ENCODE peak calls at places on chromosome 11, in six cellular contexts. One of them, this sample, is unnamed.

GRCh38 chr11:71252782-71253730 is 679 bp upstream of the SHANK2 start:
- DNase-seq in OCI-LY7: no peak
- DNase-seq in thoracic aorta: no peak
- DNase-seq in cardiac muscle cell: peak
- DNase-seq in right cardiac atrium: no peak
- DNase-seq in ovary: no peak
- DNase-seq in this sample: no peak

GRCh38 chr11:2566223-2567025 is 121.6 kb downstream of the KCNQ1 start:
- DNase-seq in thoracic aorta: no peak
- DNase-seq in ovary: peak
- DNase-seq in OCI-LY7: no peak
- DNase-seq in cardiac muscle cell: peak
- DNase-seq in right cardiac atrium: no peak
- DNase-seq in this sample: no peak

GRCh38 chr11:125945797-125946520 is at the start of gene VSIG10L2:
- DNase-seq in ovary: no peak
- DNase-seq in cardiac muscle cell: no peak
- DNase-seq in right cardiac atrium: no peak
- DNase-seq in thoracic aorta: no peak
- DNase-seq in OCI-LY7: no peak
- DNase-seq in this sample: no peak

GRCh38 chr11:45937916-45938315 is 15.5 kb downstream of the LARGE2 start:
- DNase-seq in ovary: no peak
- DNase-seq in right cardiac atrium: no peak
- DNase-seq in cardiac muscle cell: no peak
- DNase-seq in thoracic aorta: no peak
- DNase-seq in OCI-LY7: no peak
- DNase-seq in this sample: no peak

GRCh38 chr11:17790453-17790852 is 55.9 kb downstream of the KCNC1 start:
- DNase-seq in thoracic aorta: no peak
- DNase-seq in OCI-LY7: no peak
- DNase-seq in cardiac muscle cell: peak
- DNase-seq in ovary: no peak
- DNase-seq in right cardiac atrium: no peak
- DNase-seq in this sample: no peak

GRCh38 chr11:131253142-131253884 is 117.1 kb upstream of the NTM start:
- DNase-seq in thoracic aorta: no peak
- DNase-seq in OCI-LY7: no peak
- DNase-seq in cardiac muscle cell: peak
- DNase-seq in ovary: no peak
- DNase-seq in right cardiac atrium: no peak
- DNase-seq in this sample: no peak

GRCh38 chr11:6655790-6656580 is at the start of gene DCHS1:
- DNase-seq in ovary: peak
- DNase-seq in cardiac muscle cell: peak
- DNase-seq in right cardiac atrium: peak
- DNase-seq in thoracic aorta: no peak
- DNase-seq in OCI-LY7: no peak
- DNase-seq in this sample: no peak

GRCh38 chr11:43810929-43811596 is 69.6 kb upstream of the ALKBH3 start:
- DNase-seq in cardiac muscle cell: peak
- DNase-seq in thoracic aorta: no peak
- DNase-seq in ovary: no peak
- DNase-seq in OCI-LY7: no peak
- DNase-seq in right cardiac atrium: no peak
- DNase-seq in this sample: peak

GRCh38 chr11:84290647-84291046 is 1004.5 kb upstream of the CCDC90B start:
- DNase-seq in OCI-LY7: no peak
- DNase-seq in ovary: no peak
- DNase-seq in cardiac muscle cell: no peak
- DNase-seq in thoracic aorta: no peak
- DNase-seq in right cardiac atrium: no peak
- DNase-seq in this sample: no peak

GRCh38 chr11:111665779-111666178 is 63.5 kb downstream of the SIK2 start:
- DNase-seq in thoracic aorta: no peak
- DNase-seq in OCI-LY7: peak
- DNase-seq in cardiac muscle cell: peak
- DNase-seq in ovary: no peak
- DNase-seq in right cardiac atrium: no peak
- DNase-seq in this sample: peak

GRCh38 chr11:110125632-110126031 is 32.4 kb downstream of the ZC3H12C start:
- DNase-seq in cardiac muscle cell: peak
- DNase-seq in OCI-LY7: no peak
- DNase-seq in ovary: no peak
- DNase-seq in right cardiac atrium: no peak
- DNase-seq in thoracic aorta: no peak
- DNase-seq in this sample: no peak

GRCh38 chr11:133747409-133747808 is 97.9 kb downstream of the SPATA19 start:
- DNase-seq in OCI-LY7: no peak
- DNase-seq in right cardiac atrium: no peak
- DNase-seq in ovary: no peak
- DNase-seq in cardiac muscle cell: no peak
- DNase-seq in thoracic aorta: no peak
- DNase-seq in this sample: no peak

GRCh38 chr11:116065519-116065918 is 561.3 kb upstream of the CADM1 start:
- DNase-seq in cardiac muscle cell: no peak
- DNase-seq in right cardiac atrium: no peak
- DNase-seq in ovary: no peak
- DNase-seq in thoracic aorta: no peak
- DNase-seq in OCI-LY7: no peak
- DNase-seq in this sample: no peak

GRCh38 chr11:11706022-11706421 is 84.2 kb upstream of the GALNT18 start:
- DNase-seq in right cardiac atrium: no peak
- DNase-seq in thoracic aorta: no peak
- DNase-seq in OCI-LY7: no peak
- DNase-seq in ovary: no peak
- DNase-seq in cardiac muscle cell: no peak
- DNase-seq in this sample: no peak

GRCh38 chr11:910589-911030 is at the start of gene CHID1:
- DNase-seq in right cardiac atrium: peak
- DNase-seq in thoracic aorta: peak
- DNase-seq in cardiac muscle cell: peak
- DNase-seq in OCI-LY7: peak
- DNase-seq in ovary: peak
- DNase-seq in this sample: peak

GRCh38 chr11:9143726-9144125 is 52.3 kb upstream of the SCUBE2 start:
- DNase-seq in ovary: no peak
- DNase-seq in cardiac muscle cell: no peak
- DNase-seq in OCI-LY7: no peak
- DNase-seq in thoracic aorta: no peak
- DNase-seq in right cardiac atrium: no peak
- DNase-seq in this sample: no peak

GRCh38 chr11:2108675-2109481 is 30.3 kb downstream of the IGF2 start:
- DNase-seq in ovary: no peak
- DNase-seq in cardiac muscle cell: no peak
- DNase-seq in OCI-LY7: no peak
- DNase-seq in thoracic aorta: no peak
- DNase-seq in right cardiac atrium: peak
- DNase-seq in this sample: no peak

GRCh38 chr11:34182921-34183685 is 77.7 kb downstream of the NAT10 start:
- DNase-seq in right cardiac atrium: no peak
- DNase-seq in OCI-LY7: no peak
- DNase-seq in thoracic aorta: no peak
- DNase-seq in ovary: no peak
- DNase-seq in cardiac muscle cell: no peak
- DNase-seq in this sample: no peak

GRCh38 chr11:117684111-117684510 is 112.9 kb downstream of the DSCAML1 start:
- DNase-seq in cardiac muscle cell: no peak
- DNase-seq in ovary: no peak
- DNase-seq in thoracic aorta: no peak
- DNase-seq in OCI-LY7: no peak
- DNase-seq in right cardiac atrium: no peak
- DNase-seq in this sample: no peak

GRCh38 chr11:34512810-34513673 is 552 bp downstream of the ELF5 start:
- DNase-seq in thoracic aorta: no peak
- DNase-seq in OCI-LY7: peak
- DNase-seq in right cardiac atrium: no peak
- DNase-seq in cardiac muscle cell: peak
- DNase-seq in ovary: no peak
- DNase-seq in this sample: no peak

GRCh38 chr11:45896392-45897068 is 10.5 kb downstream of the FREY1 start:
- DNase-seq in cardiac muscle cell: no peak
- DNase-seq in thoracic aorta: no peak
- DNase-seq in ovary: no peak
- DNase-seq in right cardiac atrium: peak
- DNase-seq in OCI-LY7: no peak
- DNase-seq in this sample: no peak

GRCh38 chr11:116972692-116973091 is 125.5 kb downstream of the SIK3 start:
- DNase-seq in OCI-LY7: no peak
- DNase-seq in ovary: no peak
- DNase-seq in cardiac muscle cell: no peak
- DNase-seq in right cardiac atrium: no peak
- DNase-seq in thoracic aorta: no peak
- DNase-seq in this sample: no peak

GRCh38 chr11:44727373-44728084 is 767 bp downstream of the TSPAN18 start:
- DNase-seq in OCI-LY7: peak
- DNase-seq in thoracic aorta: peak
- DNase-seq in right cardiac atrium: peak
- DNase-seq in cardiac muscle cell: peak
- DNase-seq in ovary: peak
- DNase-seq in this sample: no peak

GRCh38 chr11:45076761-45077160 is 69.7 kb upstream of the PRDM11 start:
- DNase-seq in cardiac muscle cell: no peak
- DNase-seq in ovary: no peak
- DNase-seq in right cardiac atrium: no peak
- DNase-seq in OCI-LY7: no peak
- DNase-seq in thoracic aorta: no peak
- DNase-seq in this sample: no peak

GRCh38 chr11:12108875-12109453 is 1.4 kb upstream of the MICAL2 start:
- DNase-seq in OCI-LY7: no peak
- DNase-seq in ovary: no peak
- DNase-seq in cardiac muscle cell: no peak
- DNase-seq in thoracic aorta: no peak
- DNase-seq in right cardiac atrium: no peak
- DNase-seq in this sample: no peak

GRCh38 chr11:107697291-107697690 is 14.6 kb downstream of the SLN start:
- DNase-seq in right cardiac atrium: no peak
- DNase-seq in OCI-LY7: no peak
- DNase-seq in thoracic aorta: no peak
- DNase-seq in ovary: no peak
- DNase-seq in cardiac muscle cell: no peak
- DNase-seq in this sample: no peak

GRCh38 chr11:132632641-132633124 is 899.6 kb downstream of the OPCML start:
- DNase-seq in OCI-LY7: no peak
- DNase-seq in ovary: no peak
- DNase-seq in right cardiac atrium: no peak
- DNase-seq in thoracic aorta: no peak
- DNase-seq in cardiac muscle cell: peak
- DNase-seq in this sample: no peak

GRCh38 chr11:20155683-20156279 is 4.5 kb downstream of the DBX1 start:
- DNase-seq in ovary: no peak
- DNase-seq in OCI-LY7: no peak
- DNase-seq in cardiac muscle cell: no peak
- DNase-seq in thoracic aorta: no peak
- DNase-seq in right cardiac atrium: no peak
- DNase-seq in this sample: no peak

GRCh38 chr11:20157768-20158167 is 2.5 kb downstream of the DBX1 start:
- DNase-seq in right cardiac atrium: no peak
- DNase-seq in cardiac muscle cell: no peak
- DNase-seq in OCI-LY7: no peak
- DNase-seq in thoracic aorta: no peak
- DNase-seq in ovary: no peak
- DNase-seq in this sample: no peak

GRCh38 chr11:20156876-20157613 is 3.2 kb downstream of the DBX1 start:
- DNase-seq in right cardiac atrium: no peak
- DNase-seq in thoracic aorta: no peak
- DNase-seq in cardiac muscle cell: no peak
- DNase-seq in OCI-LY7: no peak
- DNase-seq in ovary: no peak
- DNase-seq in this sample: no peak

GRCh38 chr11:20154381-20154780 is 5.9 kb downstream of the DBX1 start:
- DNase-seq in ovary: no peak
- DNase-seq in thoracic aorta: no peak
- DNase-seq in cardiac muscle cell: no peak
- DNase-seq in OCI-LY7: no peak
- DNase-seq in right cardiac atrium: no peak
- DNase-seq in this sample: no peak

GRCh38 chr11:20156280-20156875 is 3.9 kb downstream of the DBX1 start:
- DNase-seq in cardiac muscle cell: no peak
- DNase-seq in thoracic aorta: no peak
- DNase-seq in OCI-LY7: no peak
- DNase-seq in right cardiac atrium: no peak
- DNase-seq in ovary: no peak
- DNase-seq in this sample: no peak
- H3K4me3 ChIP-seq in cardiac muscle cell: no peak
- H3K4me3 ChIP-seq in thoracic aorta: peak
- H3K4me3 ChIP-seq in OCI-LY7: no peak
- H3K4me3 ChIP-seq in right cardiac atrium: peak
- H3K4me3 ChIP-seq in ovary: no peak
- H3K4me3 ChIP-seq in this sample: no peak

DNA sequence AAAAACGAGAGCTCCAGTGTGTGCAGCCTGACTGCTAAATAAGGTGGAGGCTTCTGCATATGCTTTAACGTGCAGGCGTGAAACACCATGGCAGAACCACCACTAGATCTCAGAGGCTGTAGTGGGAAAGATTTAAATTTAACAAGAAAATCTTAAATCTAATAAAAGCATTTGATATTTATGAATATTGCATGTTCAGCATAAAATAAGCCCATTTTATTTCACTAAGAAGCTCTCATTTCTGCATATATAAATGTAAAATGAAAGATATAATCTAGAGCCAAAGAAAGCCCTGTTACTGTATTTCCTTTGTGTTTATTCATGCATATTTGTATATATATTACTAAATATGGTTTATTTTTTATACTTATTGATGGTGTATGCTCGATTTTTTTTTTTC is 188.3 kb downstream of the DDX10 start:
- DNase-seq in cardiac muscle cell: no peak
- DNase-seq in thoracic aorta: no peak
- DNase-seq in ovary: no peak
- DNase-seq in right cardiac atrium: no peak
- DNase-seq in OCI-LY7: no peak
- DNase-seq in this sample: no peak
- H3K4me3 ChIP-seq in cardiac muscle cell: no peak
- H3K4me3 ChIP-seq in thoracic aorta: no peak
- H3K4me3 ChIP-seq in ovary: no peak
- H3K4me3 ChIP-seq in right cardiac atrium: no peak
- H3K4me3 ChIP-seq in OCI-LY7: no peak
- H3K4me3 ChIP-seq in this sample: no peak

DNA sequence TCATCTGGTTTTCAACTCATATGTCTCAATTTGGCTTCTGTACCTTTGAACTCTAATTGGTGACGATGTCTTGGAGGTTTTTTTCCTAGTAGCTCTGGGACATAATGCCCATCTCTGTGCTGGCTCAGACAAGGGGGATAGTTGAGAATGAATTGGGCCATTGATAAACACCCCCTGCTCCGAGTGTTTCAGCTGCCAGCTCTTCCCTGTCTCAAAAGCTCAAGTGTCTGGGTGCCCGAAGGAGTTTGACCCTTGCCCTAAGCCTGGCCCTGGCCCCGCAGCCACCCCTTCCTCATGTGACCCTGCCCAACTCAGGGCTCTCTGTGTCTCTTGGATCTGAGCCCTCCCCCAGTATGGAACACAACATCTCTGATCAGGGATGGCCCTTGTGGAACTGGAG is 3.0 kb downstream of the INSC start:
- DNase-seq in right cardiac atrium: peak
- DNase-seq in cardiac muscle cell: no peak
- DNase-seq in ovary: no peak
- DNase-seq in OCI-LY7: no peak
- DNase-seq in thoracic aorta: no peak
- DNase-seq in this sample: no peak
- H3K4me3 ChIP-seq in right cardiac atrium: no peak
- H3K4me3 ChIP-seq in cardiac muscle cell: no peak
- H3K4me3 ChIP-seq in ovary: no peak
- H3K4me3 ChIP-seq in OCI-LY7: no peak
- H3K4me3 ChIP-seq in thoracic aorta: no peak
- H3K4me3 ChIP-seq in this sample: no peak

GRCh38 chr11:33161120-33162005 is at the start of gene CSTF3:
- DNase-seq in OCI-LY7: peak
- DNase-seq in cardiac muscle cell: peak
- DNase-seq in right cardiac atrium: peak
- DNase-seq in thoracic aorta: peak
- DNase-seq in ovary: peak
- DNase-seq in this sample: peak
- H3K4me3 ChIP-seq in OCI-LY7: peak
- H3K4me3 ChIP-seq in cardiac muscle cell: peak
- H3K4me3 ChIP-seq in right cardiac atrium: peak
- H3K4me3 ChIP-seq in thoracic aorta: peak
- H3K4me3 ChIP-seq in ovary: peak
- H3K4me3 ChIP-seq in this sample: peak